ENCODE peak calls at places on chromosomes 16 and 17, in ten cellular contexts. K is HCT116, H is K562, V is neuronal stem cell, O is OCI-LY7, R is IMR-90, Q is SK-N-SH, W is mesenchymal stem cell, T is fibroblast of lung, L is neural progenitor cell. D is an unnamed sample.

GRCh38 chr17:4980644-4981216 is 6.7 kb downstream of the CAMTA2 start:
- DNase-seq in R (peak), Q (peak), W (peak), T (peak), K (no peak), V (peak), L (peak), H (peak), O (peak), D (no peak)

GRCh38 chr16:26648851-26649250 is 417.9 kb upstream of the C16orf82 start:
- DNase-seq in R (no peak), H (no peak), Q (no peak), W (no peak), L (no peak), O (peak), K (no peak), V (no peak), T (no peak), D (no peak)

GRCh38 chr16:85564277-85565051 is 48.7 kb upstream of the GSE1 start:
- DNase-seq in V (no peak), T (no peak), R (no peak), Q (no peak), O (no peak), W (no peak), L (no peak), H (peak), K (no peak), D (peak)

GRCh38 chr17:20225162-20226115 is 216.3 kb downstream of the SPECC1 start:
- DNase-seq in R (no peak), K (no peak), O (no peak), Q (peak), H (no peak), V (no peak), T (peak), W (no peak), L (no peak), D (no peak)

GRCh38 chr17:52148969-52149351 is 9.6 kb downstream of the CA10 start:
- DNase-seq in L (no peak), H (no peak), O (no peak), R (no peak), W (peak), Q (no peak), K (no peak), V (no peak), T (no peak), D (peak)

GRCh38 chr17:5686246-5686645 is 101.9 kb upstream of the NLRP1 start:
- DNase-seq in Q (no peak), T (no peak), W (no peak), L (no peak), H (no peak), O (no peak), V (no peak), K (no peak), R (no peak), D (no peak)

GRCh38 chr17:63276821-63277220 is 169.3 kb downstream of the CYB561 start:
- DNase-seq in H (no peak), O (no peak), T (no peak), K (no peak), V (no peak), Q (no peak), W (no peak), R (no peak), L (no peak), D (no peak)

GRCh38 chr17:79332011-79332410 is 257.4 kb downstream of the ENGASE start:
- DNase-seq in R (no peak), K (no peak), L (peak), V (no peak), W (no peak), T (no peak), O (no peak), Q (no peak), H (no peak), D (no peak)

GRCh38 chr16:53892155-53892554 is 188.2 kb downstream of the FTO start:
- DNase-seq in V (peak), T (peak), H (peak), O (peak), W (peak), R (peak), Q (peak), L (peak), K (peak), D (peak)

GRCh38 chr17:63675607-63676539 is 24.1 kb downstream of the LIMD2 start:
- DNase-seq in K (peak), W (peak), T (peak), O (no peak), V (no peak), Q (peak), L (no peak), H (peak), R (peak), D (peak)

GRCh38 chr17:50499270-50499669 is 9.0 kb upstream of the MYCBPAP start:
- DNase-seq in H (no peak), L (no peak), O (no peak), T (no peak), Q (no peak), K (no peak), W (no peak), V (no peak), R (no peak), D (no peak)

GRCh38 chr17:67434061-67434525 is 57.0 kb downstream of the PITPNC1 start:
- DNase-seq in W (no peak), H (no peak), O (no peak), T (no peak), R (no peak), L (no peak), K (no peak), V (no peak), Q (no peak), D (no peak)

DNA sequence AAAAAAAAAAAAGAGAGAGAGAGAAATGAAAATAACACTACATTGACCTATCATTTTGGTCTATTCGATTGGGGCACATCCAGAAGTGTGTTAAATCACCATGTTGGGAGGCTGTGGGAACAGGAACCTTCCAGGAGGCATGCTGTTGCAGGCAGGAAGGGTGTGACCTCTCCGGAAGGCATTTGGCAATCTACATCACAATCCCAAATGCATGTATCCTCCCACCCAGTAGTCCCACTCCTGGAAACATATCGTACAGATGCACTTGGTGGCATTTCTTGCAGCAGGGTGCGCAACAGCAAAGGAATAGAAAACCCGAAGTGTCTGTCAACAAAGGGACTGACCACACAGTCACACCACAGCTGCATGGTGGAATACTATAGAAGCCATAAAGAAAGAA is 7.9 kb downstream of the PLLP start:
- DNase-seq in K (no peak), L (no peak), T (no peak), V (no peak), O (no peak), R (no peak), Q (no peak), H (no peak), W (no peak), D (peak)
- H3K4me2 ChIP-seq in K (peak), L (no peak), T (no peak), V (no peak), O (no peak), R (no peak), Q (no peak), H (no peak), W (no peak), D (peak)

GRCh38 chr16:78129349-78129748 is 29.9 kb downstream of the WWOX start:
- DNase-seq in K (no peak), L (no peak), R (no peak), V (no peak), T (no peak), H (no peak), W (no peak), Q (no peak), O (no peak), D (no peak)
- H2AFZ ChIP-seq in K (no peak), L (no peak), R (no peak), V (no peak), T (no peak), H (no peak), W (no peak), Q (no peak), O (no peak), D (no peak)

GRCh38 chr16:10616395-10616743 is 36.0 kb upstream of the EMP2 start:
- DNase-seq in T (no peak), O (no peak), K (no peak), V (no peak), Q (no peak), R (no peak), W (no peak), H (no peak), L (peak), D (no peak)
- H3K4me3 ChIP-seq in T (no peak), O (no peak), K (no peak), V (no peak), Q (no peak), R (no peak), W (no peak), H (no peak), L (no peak), D (no peak)

GRCh38 chr16:82071421-82071820 is 36.4 kb downstream of the HSD17B2 start:
- DNase-seq in O (no peak), K (no peak), W (no peak), R (no peak), H (no peak), Q (no peak), V (no peak), T (no peak), L (peak), D (peak)

GRCh38 chr16:82074019-82074558 is 39.0 kb downstream of the HSD17B2 start:
- DNase-seq in T (no peak), Q (no peak), R (no peak), W (no peak), V (no peak), K (no peak), O (no peak), L (no peak), H (no peak), D (no peak)

GRCh38 chr16:82067810-82068325 is 32.8 kb downstream of the HSD17B2 start:
- DNase-seq in Q (no peak), K (no peak), O (no peak), L (no peak), R (no peak), W (no peak), V (no peak), T (no peak), H (no peak), D (no peak)

GRCh38 chr16:82072313-82072712 is 37.3 kb downstream of the HSD17B2 start:
- DNase-seq in V (no peak), Q (no peak), T (no peak), L (no peak), O (no peak), H (no peak), W (no peak), K (no peak), R (no peak), D (no peak)

DNA sequence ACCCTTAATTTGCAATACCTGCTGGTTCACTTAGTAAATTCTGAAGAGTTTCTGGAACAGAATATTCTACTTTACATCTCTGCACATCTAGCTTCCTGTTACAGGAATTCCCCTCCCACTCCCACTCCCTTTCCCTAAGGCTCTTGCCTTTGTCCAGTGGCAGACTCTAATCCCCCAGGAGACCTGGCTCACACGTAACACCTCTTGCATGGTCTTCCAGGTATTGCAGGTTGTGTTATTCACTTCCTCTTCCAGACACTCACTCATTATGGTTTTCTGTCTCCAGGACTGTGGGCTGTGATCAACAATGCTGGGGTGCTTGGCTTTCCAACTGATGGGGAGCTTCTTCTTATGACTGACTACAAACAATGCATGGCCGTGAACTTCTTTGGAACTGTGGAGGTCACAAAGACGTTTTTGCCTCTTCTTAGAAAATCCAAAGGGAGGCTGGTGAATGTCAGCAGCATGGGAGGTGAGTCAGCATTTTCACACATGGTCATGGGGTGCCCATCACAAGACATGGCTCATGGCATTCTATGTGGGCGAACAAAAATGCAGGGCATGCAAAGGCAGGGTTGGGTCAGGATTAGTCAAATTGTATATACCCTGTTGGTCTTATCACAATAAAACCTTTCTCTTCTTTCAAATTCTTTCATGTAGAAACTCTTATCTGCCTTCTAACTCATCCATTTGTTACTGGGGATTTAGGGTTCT is 35.8 kb downstream of the HSD17B2 start:
- DNase-seq in L (no peak), Q (no peak), T (peak), R (peak), H (no peak), K (no peak), W (peak), V (no peak), O (no peak), D (peak)
- H3K4me2 ChIP-seq in L (peak), Q (no peak), T (no peak), R (no peak), H (no peak), K (no peak), W (no peak), V (no peak), O (no peak), D (peak)

GRCh38 chr16:70752381-70752780 is 48.6 kb downstream of the VAC14 start:
- DNase-seq in T (no peak), V (no peak), Q (no peak), K (no peak), R (no peak), H (no peak), L (no peak), W (no peak), O (no peak), D (no peak)

GRCh38 chr16:70749681-70750601 is 51.0 kb downstream of the VAC14 start:
- DNase-seq in T (peak), V (no peak), Q (peak), O (no peak), R (no peak), W (peak), L (peak), K (no peak), H (peak), D (no peak)

GRCh38 chr16:70749006-70749678 is 51.8 kb downstream of the VAC14 start:
- DNase-seq in T (no peak), K (no peak), W (peak), V (no peak), O (no peak), H (no peak), L (no peak), Q (no peak), R (no peak), D (no peak)

GRCh38 chr16:70751593-70751992 is 49.4 kb downstream of the VAC14 start:
- DNase-seq in L (no peak), Q (no peak), O (no peak), K (no peak), R (no peak), T (no peak), H (no peak), V (no peak), W (no peak), D (no peak)

DNA sequence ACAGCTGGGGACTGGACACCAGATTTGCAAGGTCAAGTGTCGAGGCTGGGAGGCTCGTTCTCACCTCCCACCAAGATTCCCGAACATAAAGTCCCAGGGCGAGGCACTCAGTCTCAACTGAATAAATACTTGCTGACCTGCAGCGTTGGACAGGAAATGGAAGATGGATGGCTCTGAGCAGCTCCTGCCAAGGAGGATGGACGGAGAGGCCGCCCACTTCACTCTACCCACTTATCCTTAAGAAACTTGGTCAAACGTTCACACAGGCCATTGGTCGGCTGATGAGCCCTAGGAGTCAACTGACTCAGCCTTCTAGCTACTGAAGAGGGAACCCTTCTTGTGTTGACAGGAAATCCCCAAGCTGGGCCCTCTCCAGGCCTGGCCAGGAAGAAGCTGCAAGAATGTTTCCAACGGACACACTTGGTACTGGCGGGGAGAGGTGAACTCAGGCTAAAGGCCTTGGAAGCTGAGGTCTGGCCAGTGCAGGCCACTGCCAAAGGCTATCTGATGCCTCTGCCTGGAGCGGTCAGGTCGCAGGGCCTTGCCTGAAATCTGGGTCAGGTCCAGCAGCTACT is 50.0 kb downstream of the VAC14 start:
- DNase-seq in H (no peak), R (peak), W (peak), K (no peak), O (no peak), V (no peak), T (peak), Q (no peak), L (no peak), D (no peak)
- H2AFZ ChIP-seq in H (no peak), R (peak), W (peak), K (no peak), O (no peak), V (no peak), T (no peak), Q (no peak), L (no peak), D (no peak)

GRCh38 chr17:75048396-75048933 is 1.4 kb downstream of the KCTD2 start:
- DNase-seq in T (peak), H (no peak), O (no peak), W (peak), K (no peak), L (no peak), R (peak), V (no peak), Q (no peak), D (no peak)

GRCh38 chr17:75041656-75042280 is 5.0 kb downstream of the ATP5PD start:
- DNase-seq in V (no peak), Q (no peak), O (no peak), R (no peak), K (no peak), T (no peak), L (no peak), W (no peak), H (no peak), D (no peak)

GRCh38 chr17:75046583-75047289 is at the start of the genes ATP5PD and KCTD2:
- DNase-seq in L (peak), H (peak), V (peak), W (peak), K (peak), R (peak), O (peak), Q (peak), T (peak), D (peak)

GRCh38 chr17:75047398-75048098 is 523 bp downstream of the KCTD2 start:
- DNase-seq in H (no peak), Q (no peak), O (peak), V (peak), W (peak), T (no peak), R (no peak), K (no peak), L (peak), D (no peak)

DNA sequence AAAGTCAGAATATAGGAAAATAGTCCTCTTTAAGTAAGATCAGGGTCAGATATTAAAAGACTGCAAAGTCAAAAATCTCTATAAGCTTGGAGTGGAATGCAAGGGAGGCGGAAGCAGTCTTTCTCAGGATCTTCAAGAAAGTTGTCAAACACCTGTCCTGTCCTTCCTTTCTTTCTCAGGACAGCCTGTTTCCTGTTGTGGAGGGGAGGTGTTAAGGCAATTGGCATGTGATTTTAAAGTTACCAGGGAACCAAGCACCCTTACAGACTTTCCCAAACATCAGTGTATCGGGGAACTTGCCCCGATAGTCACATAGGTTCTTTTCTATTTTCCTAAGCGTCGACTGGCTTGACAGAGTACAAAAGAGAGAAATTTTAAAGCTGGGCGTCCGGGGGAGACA is 2.1 kb downstream of the ATP5PD start:
- DNase-seq in T (no peak), Q (no peak), O (no peak), K (no peak), V (no peak), L (no peak), H (no peak), W (no peak), R (no peak), D (no peak)
- H3K4me3 ChIP-seq in T (no peak), Q (no peak), O (no peak), K (no peak), V (no peak), L (no peak), H (no peak), W (no peak), R (no peak), D (no peak)

GRCh38 chr16:86571197-86571915 is 4.7 kb downstream of the FOXC2 start:
- DNase-seq in W (no peak), L (no peak), H (no peak), Q (no peak), K (no peak), O (no peak), T (no peak), V (no peak), R (no peak), D (no peak)
- H3K4me2 ChIP-seq in W (peak), L (peak), H (no peak), Q (peak), K (no peak), O (peak), T (no peak), V (no peak), R (no peak), D (no peak)

GRCh38 chr16:19959736-19960135 is 75.1 kb upstream of the GPRC5B start:
- DNase-seq in R (no peak), V (no peak), O (no peak), W (no peak), L (no peak), T (no peak), K (no peak), Q (no peak), H (no peak), D (no peak)

GRCh38 chr16:19963306-19963705 is 78.7 kb upstream of the GPRC5B start:
- DNase-seq in Q (no peak), V (no peak), K (no peak), T (no peak), R (no peak), H (no peak), L (no peak), O (no peak), W (no peak), D (no peak)

GRCh38 chr16:19960183-19960582 is 75.5 kb upstream of the GPRC5B start:
- DNase-seq in K (no peak), R (no peak), L (no peak), W (no peak), V (no peak), T (no peak), Q (no peak), H (no peak), O (no peak), D (no peak)
- H2AFZ ChIP-seq in K (no peak), R (no peak), L (no peak), W (no peak), V (no peak), T (no peak), Q (no peak), H (no peak), O (no peak), D (no peak)

GRCh38 chr17:35774499-35774898 is 13.8 kb downstream of the C17orf50 start:
- DNase-seq in H (no peak), K (no peak), L (no peak), T (peak), Q (peak), O (no peak), R (peak), V (no peak), W (no peak), D (no peak)
- H3K4me3 ChIP-seq in H (no peak), K (no peak), L (no peak), T (no peak), Q (no peak), O (no peak), R (no peak), V (no peak), W (no peak), D (no peak)

D was measured in mammary epithelial cell.